ENCODE peak calls at places on chromosome 7, in nine cellular contexts. W, I, Z, G, U, J, K, L and F are unnamed samples.

GRCh38 chr7:68133045-68133444 is 1136.4 kb downstream of the TYW1 start:
- DNase-seq in W (no peak), I (no peak), Z (no peak), G (no peak), U (no peak), J (no peak), K (no peak), L (no peak), F (no peak)

GRCh38 chr7:119350334-119350733 is 922.6 kb upstream of the KCND2 start:
- DNase-seq in W (no peak), I (no peak), Z (no peak), G (no peak), U (no peak), J (no peak), K (no peak), L (no peak), F (no peak)

GRCh38 chr7:75617634-75618234 is 121.0 kb downstream of the HIP1 start:
- DNase-seq in W (peak), I (peak), Z (peak), G (peak), U (peak), J (peak), K (peak), L (peak), F (peak)

GRCh38 chr7:43108255-43109011 is 4.0 kb upstream of the HECW1 start:
- DNase-seq in W (peak), I (peak), Z (no peak), G (peak), U (peak), J (peak), K (peak), L (peak), F (peak)

GRCh38 chr7:147595076-147595475 is 995.5 kb upstream of the C7orf33 start:
- DNase-seq in W (no peak), I (no peak), Z (no peak), G (no peak), U (no peak), J (no peak), K (no peak), L (no peak), F (no peak)

GRCh38 chr7:26704786-26705185 is 159.6 kb downstream of the SKAP2 start:
- DNase-seq in W (no peak), I (no peak), Z (no peak), G (no peak), U (no peak), J (no peak), K (no peak), L (no peak), F (no peak)

GRCh38 chr7:36683695-36684357 is 40.5 kb downstream of the AOAH start:
- DNase-seq in W (no peak), I (no peak), Z (no peak), G (no peak), U (no peak), J (no peak), K (peak), L (no peak), F (no peak)

GRCh38 chr7:13563257-13563656 is 426.2 kb downstream of the ETV1 start:
- DNase-seq in W (no peak), I (no peak), Z (no peak), G (no peak), U (no peak), J (no peak), K (no peak), L (no peak), F (no peak)

GRCh38 chr7:44132039-44132438 is 8.7 kb upstream of the POLD2 start:
- DNase-seq in W (no peak), I (no peak), Z (no peak), G (no peak), U (peak), J (no peak), K (no peak), L (no peak), F (no peak)

GRCh38 chr7:139650429-139651100 is 127.1 kb downstream of the CLEC2L start:
- DNase-seq in W (no peak), I (no peak), Z (no peak), G (no peak), U (peak), J (no peak), K (no peak), L (no peak), F (no peak)

GRCh38 chr7:116630932-116631449 is 41.0 kb upstream of the MET start:
- DNase-seq in W (peak), I (peak), Z (peak), G (peak), U (peak), J (peak), K (peak), L (peak), F (peak)

GRCh38 chr7:47383064-47383463 is 198.8 kb downstream of the TNS3 start:
- DNase-seq in W (no peak), I (no peak), Z (no peak), G (peak), U (no peak), J (no peak), K (peak), L (no peak), F (no peak)
- TF ChIP-seq CTCF in W (no peak), I (no peak), Z (no peak), G (no peak), U (no peak), J (no peak), K (no peak), L (no peak), F (no peak)

GRCh38 chr7:107469836-107470416 is at the start of gene GPR22:
- DNase-seq in W (no peak), I (no peak), Z (no peak), G (no peak), U (no peak), J (no peak), K (no peak), L (no peak), F (no peak)

GRCh38 chr7:107468824-107469223 is 1.0 kb upstream of the GPR22 start:
- DNase-seq in W (no peak), I (no peak), Z (no peak), G (no peak), U (no peak), J (no peak), K (no peak), L (no peak), F (no peak)

GRCh38 chr7:107473975-107474598 is 4.2 kb downstream of the GPR22 start:
- DNase-seq in W (no peak), I (no peak), Z (no peak), G (no peak), U (no peak), J (no peak), K (no peak), L (no peak), F (no peak)

GRCh38 chr7:107471292-107472070 is 1.6 kb downstream of the GPR22 start:
- DNase-seq in W (no peak), I (no peak), Z (no peak), G (no peak), U (no peak), J (no peak), K (no peak), L (no peak), F (no peak)

GRCh38 chr7:107472116-107472515 is 2.3 kb downstream of the GPR22 start:
- DNase-seq in W (no peak), I (no peak), Z (no peak), G (no peak), U (no peak), J (no peak), K (no peak), L (no peak), F (no peak)
- H3K4me3 ChIP-seq in W (no peak), I (no peak), Z (no peak), G (no peak), U (peak), J (no peak), K (no peak), L (no peak), F (no peak)

DNA sequence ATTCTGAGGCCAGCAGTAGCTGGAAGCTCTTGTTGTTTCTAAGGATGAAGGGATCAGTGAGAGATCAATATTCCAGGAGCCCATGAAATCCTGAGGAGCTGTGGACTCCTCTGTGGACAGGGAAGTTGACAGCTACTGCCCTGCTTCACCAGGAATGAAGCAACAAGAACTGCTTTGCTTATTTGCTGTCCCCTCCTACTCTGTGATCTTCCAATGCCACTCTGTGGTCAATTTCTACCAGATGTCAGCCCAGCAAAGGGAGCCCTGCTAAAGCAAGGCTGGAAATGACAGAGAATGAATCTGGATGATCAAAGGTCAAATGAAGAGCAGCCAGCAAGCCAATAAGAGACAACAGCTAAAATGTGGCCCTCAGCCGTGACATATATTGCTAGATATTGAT is 227.5 kb upstream of the CHRM2 start:
- DNase-seq in W (no peak), I (no peak), Z (no peak), G (no peak), U (no peak), J (no peak), K (no peak), L (no peak), F (no peak)
- TF ChIP-seq CTCF in W (no peak), I (no peak), Z (no peak), G (no peak), U (no peak), J (no peak), K (no peak), L (no peak), F (no peak)

DNA sequence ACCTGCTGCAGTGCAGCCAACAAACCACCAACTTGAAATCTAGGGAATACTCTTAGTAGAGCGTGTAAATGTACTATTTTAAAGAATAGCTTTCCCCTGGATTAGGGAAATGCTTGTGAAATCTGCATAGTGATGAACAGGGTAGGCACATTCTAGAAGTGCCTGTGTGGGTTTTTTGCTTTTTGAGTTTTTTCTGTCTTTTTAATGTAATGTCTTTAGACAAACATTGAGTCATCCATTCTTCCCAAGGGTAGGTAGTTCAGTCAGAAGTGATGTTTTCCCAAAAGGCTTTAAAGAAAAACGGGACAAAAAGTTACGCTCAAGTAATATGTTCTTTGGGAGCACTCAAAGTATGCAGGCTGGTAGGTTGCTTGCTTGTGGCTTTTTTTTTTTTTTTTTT is 130.0 kb downstream of the AUTS2 start:
- DNase-seq in W (no peak), I (no peak), Z (no peak), G (no peak), U (no peak), J (no peak), K (no peak), L (no peak), F (no peak)
- H3K4me3 ChIP-seq in W (no peak), I (no peak), Z (no peak), G (no peak), U (no peak), J (no peak), K (no peak), L (no peak), F (no peak)

GRCh38 chr7:45902820-45903219 is 14.5 kb downstream of the IGFBP1 start:
- DNase-seq in W (no peak), I (no peak), Z (no peak), G (no peak), U (no peak), J (no peak), K (no peak), L (no peak), F (no peak)
- TF ChIP-seq CTCF in W (no peak), I (peak), Z (no peak), G (no peak), U (no peak), J (no peak), K (no peak), L (no peak), F (no peak)

GRCh38 chr7:33128631-33128989 is 754 bp upstream of the BBS9 start:
- DNase-seq in W (no peak), I (no peak), Z (no peak), G (no peak), U (no peak), J (no peak), K (no peak), L (no peak), F (no peak)

GRCh38 chr7:33129806-33130153 is 416 bp downstream of the BBS9 start:
- DNase-seq in W (no peak), I (no peak), Z (no peak), G (no peak), U (no peak), J (no peak), K (no peak), L (no peak), F (no peak)

GRCh38 chr7:33128990-33129805 is at the start of gene BBS9:
- DNase-seq in W (peak), I (peak), Z (peak), G (peak), U (peak), J (peak), K (peak), L (peak), F (peak)

GRCh38 chr7:33127085-33127484 is 2.3 kb upstream of the BBS9 start:
- DNase-seq in W (no peak), I (no peak), Z (no peak), G (no peak), U (no peak), J (no peak), K (no peak), L (no peak), F (no peak)

DNA sequence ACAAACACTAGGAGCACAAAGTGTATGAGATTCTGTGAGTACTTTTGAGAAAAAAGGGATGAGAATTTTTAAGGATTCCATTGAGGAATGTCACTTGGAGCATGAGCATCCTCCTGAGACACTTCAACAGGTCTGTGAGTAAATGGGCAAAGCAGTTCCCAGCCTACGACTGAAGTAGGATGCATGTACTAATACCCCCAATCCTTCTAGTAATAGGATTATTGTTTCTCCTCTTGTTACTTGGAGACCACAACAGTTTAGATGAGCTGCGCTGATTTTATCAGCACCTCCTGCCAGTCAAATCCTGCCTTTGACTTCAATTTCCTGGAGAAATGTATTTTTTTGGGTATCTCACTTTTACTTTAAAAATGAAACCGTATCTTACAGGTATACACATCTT is 820 bp downstream of the BBS9 start:
- DNase-seq in W (no peak), I (no peak), Z (no peak), G (no peak), U (no peak), J (no peak), K (no peak), L (no peak), F (no peak)
- H3K4me3 ChIP-seq in W (no peak), I (peak), Z (peak), G (peak), U (peak), J (no peak), K (peak), L (peak), F (no peak)